ENCODE peak calls at places on chromosomes 16 and 17, in seven cellular contexts. D is cardiac muscle cell, C is psoas muscle, V is A673, H is right cardiac atrium, B is foreskin keratinocyte, W is heart left ventricle. S is an unnamed sample.

GRCh38 chr17:77503293-77503655 is 362.5 kb downstream of the SEC14L1 start:
- DNase-seq in D (no peak), C (no peak), V (no peak), H (no peak), B (no peak), W (peak), S (no peak)

GRCh38 chr16:86455609-86456008 is 54.7 kb upstream of the FOXF1 start:
- DNase-seq in D (no peak), C (no peak), V (no peak), H (no peak), B (no peak), W (no peak), S (no peak)

GRCh38 chr17:57892820-57893595 is 43.2 kb upstream of the MRPS23 start:
- DNase-seq in D (peak), C (peak), V (peak), H (peak), B (peak), W (peak), S (peak)

GRCh38 chr17:79204261-79204660 is 129.6 kb downstream of the ENGASE start:
- DNase-seq in D (no peak), C (no peak), V (no peak), H (no peak), B (no peak), W (no peak), S (no peak)

GRCh38 chr17:79306688-79307323 is 232.2 kb downstream of the ENGASE start:
- DNase-seq in D (no peak), C (peak), V (no peak), H (peak), B (no peak), W (peak), S (peak)

GRCh38 chr16:56115817-56116576 is 75.3 kb upstream of the GNAO1 start:
- DNase-seq in D (no peak), C (no peak), V (no peak), H (no peak), B (no peak), W (no peak), S (no peak)

GRCh38 chr16:23979426-23979825 is 143.6 kb downstream of the PRKCB start:
- DNase-seq in D (no peak), C (no peak), V (no peak), H (no peak), B (no peak), W (no peak), S (no peak)

GRCh38 chr17:78046923-78047322 is 81.6 kb downstream of the TMC6 start:
- DNase-seq in D (peak), C (no peak), V (no peak), H (no peak), B (no peak), W (no peak), S (no peak)

GRCh38 chr17:50685691-50686493 is 21.8 kb downstream of the ANKRD40 start:
- DNase-seq in D (no peak), C (no peak), V (no peak), H (no peak), B (no peak), W (no peak), S (no peak)

GRCh38 chr17:70405492-70406220 is 236.3 kb downstream of the KCNJ2 start:
- DNase-seq in D (peak), C (no peak), V (peak), H (no peak), B (peak), W (no peak), S (no peak)

GRCh38 chr16:20023190-20023589 is 50.5 kb downstream of the GPR139 start:
- DNase-seq in D (peak), C (no peak), V (peak), H (no peak), B (no peak), W (no peak), S (no peak)

GRCh38 chr16:35908942-35909341 is 2449.5 kb downstream of the TP53TG3F start:
- DNase-seq in D (no peak), C (no peak), V (peak), H (no peak), B (no peak), W (no peak), S (no peak)

GRCh38 chr16:27244363-27244755 is 24.2 kb downstream of the NSMCE1 start:
- DNase-seq in D (no peak), C (no peak), V (no peak), H (no peak), B (no peak), W (no peak), S (no peak)

GRCh38 chr17:76053230-76054111 is 18.8 kb downstream of the SRP68 start:
- DNase-seq in D (peak), C (no peak), V (peak), H (no peak), B (no peak), W (no peak), S (no peak)

GRCh38 chr16:79278506-79278905 is 322.0 kb downstream of the MAF start:
- DNase-seq in D (no peak), C (no peak), V (no peak), H (no peak), B (no peak), W (no peak), S (no peak)

GRCh38 chr17:60086822-60087591 is 8.3 kb upstream of the HEATR6 start:
- DNase-seq in D (peak), C (no peak), V (no peak), H (no peak), B (no peak), W (no peak), S (no peak)

GRCh38 chr17:9367186-9367585 is 208.4 kb downstream of the STX8 start:
- DNase-seq in D (no peak), C (no peak), V (no peak), H (no peak), B (no peak), W (peak), S (peak)

GRCh38 chr16:23999663-24000062 is 163.9 kb downstream of the PRKCB start:
- DNase-seq in D (no peak), C (no peak), V (no peak), H (no peak), B (no peak), W (no peak), S (no peak)

GRCh38 chr16:87855852-87856715 is 13.2 kb downstream of the SLC7A5 start:
- DNase-seq in D (peak), C (peak), V (no peak), H (peak), B (no peak), W (peak), S (peak)

GRCh38 chr16:3520861-3521260 is 20.1 kb downstream of the CLUAP1 start:
- DNase-seq in D (no peak), C (no peak), V (no peak), H (no peak), B (no peak), W (no peak), S (no peak)

GRCh38 chr17:51275381-51275780 is 15.0 kb downstream of the UTP18 start:
- DNase-seq in D (peak), C (no peak), V (no peak), H (no peak), B (no peak), W (no peak), S (no peak)

GRCh38 chr17:17496189-17497064 is at the start of gene RASD1:
- DNase-seq in D (peak), C (peak), V (peak), H (peak), B (peak), W (peak), S (peak)

GRCh38 chr17:34979650-34980352 is 511 bp upstream of the LIG3 start:
- DNase-seq in D (peak), C (no peak), V (no peak), H (no peak), B (no peak), W (no peak), S (no peak)

GRCh38 chr17:30541802-30542201 is 64.6 kb downstream of the GOSR1 start:
- DNase-seq in D (no peak), C (no peak), V (no peak), H (no peak), B (no peak), W (no peak), S (no peak)
- H3K27ac ChIP-seq in D (no peak), C (no peak), V (no peak), H (no peak), B (no peak), W (no peak), S (no peak)

GRCh38 chr16:68434654-68435210 is 13.6 kb downstream of the SMPD3 start:
- DNase-seq in D (no peak), C (no peak), V (no peak), H (no peak), B (no peak), W (no peak), S (no peak)
- H3K27ac ChIP-seq in D (no peak), C (no peak), V (no peak), H (no peak), B (no peak), W (no peak), S (no peak)

GRCh38 chr17:72843591-72843990 is 248.9 kb downstream of the SLC39A11 start:
- DNase-seq in D (no peak), C (no peak), V (no peak), H (no peak), B (no peak), W (no peak), S (no peak)
- H3K27ac ChIP-seq in D (no peak), C (no peak), V (no peak), H (no peak), B (no peak), W (no peak), S (no peak)

GRCh38 chr16:85004587-85005205 is 6.6 kb downstream of the ZDHHC7 start:
- DNase-seq in D (peak), C (no peak), V (no peak), H (no peak), B (peak), W (no peak), S (no peak)
- H3K27ac ChIP-seq in D (peak), C (peak), V (no peak), H (peak), B (peak), W (peak), S (peak)

GRCh38 chr17:67156269-67157199 is 88.5 kb downstream of the HELZ start:
- DNase-seq in D (peak), C (no peak), V (peak), H (no peak), B (no peak), W (no peak), S (no peak)
- H3K27ac ChIP-seq in D (no peak), C (no peak), V (no peak), H (no peak), B (no peak), W (no peak), S (no peak)